ENCODE peak calls at places on chromosomes 5 and 9, in five cellular contexts. C, X, L, O and D are unnamed samples.

GRCh38 chr9:726005-726404 is 115.5 kb upstream of the DMRT1 start:
- DNase-seq in C (no peak), X (no peak), L (no peak), O (no peak), D (no peak)

GRCh38 chr9:120043448-120043847 is 536.5 kb downstream of the CDK5RAP2 start:
- DNase-seq in C (no peak), X (no peak), L (no peak), O (no peak), D (no peak)

GRCh38 chr9:71177901-71178300 is 56.5 kb upstream of the TRPM3 start:
- DNase-seq in C (no peak), X (no peak), L (no peak), O (no peak), D (no peak)

GRCh38 chr9:130680836-130681768 is 12.5 kb upstream of the EXOSC2 start:
- DNase-seq in C (peak), X (no peak), L (peak), O (peak), D (peak)

GRCh38 chr5:174553556-174553955 is 170.8 kb upstream of the MSX2 start:
- DNase-seq in C (no peak), X (no peak), L (no peak), O (no peak), D (no peak)

GRCh38 chr5:39605145-39605544 is 180.4 kb upstream of the DAB2 start:
- DNase-seq in C (no peak), X (no peak), L (no peak), O (no peak), D (no peak)

GRCh38 chr9:122835313-122835731 is 6.9 kb upstream of the PDCL start:
- DNase-seq in C (peak), X (peak), L (no peak), O (peak), D (no peak)

GRCh38 chr5:11293523-11293922 is 532.5 kb upstream of the DAP start:
- DNase-seq in C (no peak), X (no peak), L (no peak), O (no peak), D (no peak)

GRCh38 chr5:72036951-72037350 is 70.3 kb upstream of the MAP1B start:
- DNase-seq in C (peak), X (no peak), L (no peak), O (no peak), D (no peak)

GRCh38 chr5:78895616-78896015 is 89.5 kb downstream of the ARSB start:
- DNase-seq in C (no peak), X (no peak), L (no peak), O (no peak), D (no peak)

GRCh38 chr5:42879267-42879666 is 67.6 kb upstream of the SELENOP start:
- DNase-seq in C (no peak), X (no peak), L (no peak), O (no peak), D (no peak)

GRCh38 chr9:32828861-32829260 is 45.5 kb downstream of the TMEM215 start:
- DNase-seq in C (no peak), X (no peak), L (no peak), O (no peak), D (no peak)

GRCh38 chr5:154945695-154946301 is 4.9 kb downstream of the MRPL22 start:
- DNase-seq in C (peak), X (no peak), L (no peak), O (no peak), D (peak)

GRCh38 chr5:6582507-6583048 is 50.3 kb downstream of the NSUN2 start:
- DNase-seq in C (no peak), X (no peak), L (no peak), O (no peak), D (no peak)

DNA sequence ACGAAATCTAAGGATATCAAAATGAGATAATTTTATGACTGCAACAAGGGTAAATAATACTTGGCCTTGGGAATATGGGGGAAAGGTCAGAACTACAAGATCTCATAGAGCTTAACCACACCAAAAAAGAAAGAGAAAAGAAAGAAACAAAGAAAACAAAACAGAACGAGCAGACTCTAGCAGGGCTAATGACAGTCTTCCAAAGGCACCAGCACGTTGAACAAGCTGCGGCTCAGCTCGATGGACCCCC is 704 bp downstream of the AK3 start:
- DNase-seq in C (no peak), X (no peak), L (no peak), O (no peak), D (no peak)
- H3K27ac ChIP-seq in C (no peak), X (peak), L (peak), O (peak), D (peak)

DNA sequence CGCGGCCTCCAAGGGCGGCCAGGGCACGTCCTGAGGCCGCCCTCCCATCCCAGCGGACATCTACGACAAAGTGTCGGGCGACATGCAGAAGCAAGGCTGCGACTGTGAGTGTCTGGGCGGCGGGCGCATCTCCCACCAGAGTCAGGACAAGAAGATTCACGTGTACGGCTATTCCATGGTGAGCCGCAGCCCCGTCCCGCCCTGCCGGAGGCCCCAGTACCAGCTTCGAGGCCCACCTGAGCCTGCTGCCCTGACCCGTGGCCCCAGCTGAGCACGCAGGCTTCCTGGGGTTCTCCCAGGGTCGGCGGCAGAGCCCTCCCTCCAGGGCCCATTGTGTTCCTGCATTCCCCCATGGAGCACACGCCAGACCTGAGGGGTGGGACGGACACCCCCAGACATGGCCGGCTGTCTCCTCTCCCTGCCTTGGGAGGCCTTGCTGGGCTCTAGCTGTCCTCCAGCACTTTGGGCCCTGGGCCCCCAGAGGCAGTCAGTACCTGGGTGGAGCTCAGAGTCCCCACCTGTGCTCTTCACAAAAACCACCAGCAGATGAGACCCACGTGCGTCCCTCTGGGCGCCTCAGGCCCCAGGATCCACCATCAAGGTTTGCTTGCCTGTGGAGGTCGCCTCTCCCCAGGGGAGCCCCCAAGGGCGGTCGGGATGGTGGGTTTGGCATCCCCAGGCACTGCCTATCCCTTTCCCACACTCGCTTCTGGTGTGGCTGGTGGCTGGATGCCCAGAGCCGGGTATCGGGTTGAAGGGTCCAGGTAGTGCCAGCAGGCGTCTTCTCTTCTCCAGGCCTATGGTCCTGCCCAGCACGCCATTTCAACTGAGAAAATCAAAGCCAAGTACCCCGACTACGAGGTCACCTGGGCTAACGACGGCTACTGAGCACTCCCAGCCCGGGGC is 1.0 kb downstream of the PHPT1 start:
- DNase-seq in C (no peak), X (no peak), L (no peak), O (no peak), D (no peak)
- H3K27ac ChIP-seq in C (no peak), X (no peak), L (peak), O (peak), D (no peak)

GRCh38 chr9:127742435-127743088 is 7.5 kb upstream of the TOR2A start:
- DNase-seq in C (peak), X (no peak), L (peak), O (no peak), D (no peak)
- H3K27ac ChIP-seq in C (no peak), X (no peak), L (no peak), O (no peak), D (no peak)

DNA sequence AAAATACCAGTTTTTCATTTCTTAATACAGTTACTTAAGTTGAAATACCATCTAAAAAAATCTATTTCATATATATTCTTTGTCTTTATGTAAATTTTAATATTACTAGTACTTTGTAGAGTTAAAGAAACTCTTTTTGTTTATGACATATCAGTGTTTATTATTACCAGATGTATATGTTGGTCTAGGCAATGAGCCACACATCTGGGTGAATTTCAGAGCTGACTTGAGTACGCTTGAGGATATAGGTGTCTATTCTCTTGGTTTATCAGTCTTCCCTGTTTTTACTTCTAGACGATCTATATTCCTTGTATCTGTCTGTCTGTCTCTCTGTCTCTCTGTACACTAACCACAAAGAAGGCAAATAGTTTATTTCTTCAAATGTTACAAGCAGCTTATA is 2.9 kb downstream of the SMAD5 start:
- DNase-seq in C (no peak), X (no peak), L (no peak), O (no peak), D (no peak)
- H3K27ac ChIP-seq in C (no peak), X (no peak), L (no peak), O (no peak), D (no peak)

GRCh38 chr9:95516221-95516735 is 493 bp downstream of the PTCH1 start:
- DNase-seq in C (peak), X (no peak), L (no peak), O (no peak), D (no peak)
- H3K27ac ChIP-seq in C (no peak), X (no peak), L (no peak), O (no peak), D (no peak)